ENCODE peak calls at places on chromosomes 6 and 20, in five cellular contexts. C is KBM-7; E is SIG-M5; J is stimulated activated CD8-positive, alpha-beta memory T cell treated with anti-CD3 and anti-CD28 coated beads, Interleukin-15, amount 100 ng/mL, for 1 hour; T is iris pigment epithelial cell. X is an unnamed sample.

GRCh38 chr6:91569071-91569470 is 982.2 kb upstream of the MAP3K7 start:
- DNase-seq in C (no peak), E (no peak), J (no peak), T (peak), X (no peak)

GRCh38 chr6:112183271-112183671 is 71.1 kb downstream of the LAMA4 start:
- DNase-seq in C (no peak), E (no peak), J (no peak), T (peak), X (no peak)

GRCh38 chr6:125789576-125790402 is 971 bp upstream of the NCOA7 start:
- DNase-seq in C (peak), E (no peak), J (no peak), T (peak), X (peak)

GRCh38 chr20:10318625-10319024 is 100.0 kb downstream of the SNAP25 start:
- DNase-seq in C (no peak), E (no peak), J (no peak), T (no peak), X (no peak)

GRCh38 chr6:156427345-156427744 is 349.8 kb upstream of the ARID1B start:
- DNase-seq in C (no peak), E (no peak), J (no peak), T (peak), X (no peak)

GRCh38 chr6:56570434-56571359 is 72.0 kb downstream of the DST start:
- DNase-seq in C (peak), E (no peak), J (no peak), T (peak), X (no peak)

GRCh38 chr20:58553841-58554240 is 38.6 kb upstream of the APCDD1L start:
- DNase-seq in C (no peak), E (no peak), J (no peak), T (peak), X (no peak)

GRCh38 chr20:2640260-2640659 is 12.2 kb upstream of the NOP56 start:
- DNase-seq in C (no peak), E (no peak), J (no peak), T (no peak), X (no peak)

GRCh38 chr6:4348462-4349112 is 213.2 kb upstream of the ECI2 start:
- DNase-seq in C (no peak), E (no peak), J (no peak), T (peak), X (no peak)

GRCh38 chr6:108655840-108656650 is 95.3 kb downstream of the FOXO3 start:
- DNase-seq in C (no peak), E (no peak), J (no peak), T (peak), X (no peak)

GRCh38 chr6:135299256-135299655 is 118.1 kb downstream of the MYB start:
- DNase-seq in C (no peak), E (no peak), J (no peak), T (peak), X (no peak)

GRCh38 chr6:5679696-5680494 is 326.8 kb downstream of the NRN1 start:
- DNase-seq in C (no peak), E (no peak), J (no peak), T (no peak), X (no peak)

GRCh38 chr6:111576302-111576701 is 29.4 kb downstream of the TRAF3IP2 start:
- DNase-seq in C (peak), E (no peak), J (no peak), T (peak), X (no peak)

GRCh38 chr6:159701413-159701999 is 8.5 kb upstream of the SOD2 start:
- DNase-seq in C (no peak), E (no peak), J (no peak), T (peak), X (no peak)

GRCh38 chr20:33183292-33183691 is 15.3 kb downstream of the BPIFA2 start:
- DNase-seq in C (peak), E (no peak), J (no peak), T (no peak), X (no peak)

GRCh38 chr20:62891111-62891510 is 29.5 kb upstream of the TCFL5 start:
- DNase-seq in C (no peak), E (no peak), J (no peak), T (no peak), X (no peak)

GRCh38 chr6:41939848-41940758 is 1.5 kb downstream of the CCND3 start:
- DNase-seq in C (peak), E (no peak), J (no peak), T (peak), X (no peak)

GRCh38 chr20:48478806-48479550 is 348.8 kb downstream of the PREX1 start:
- DNase-seq in C (no peak), E (no peak), J (no peak), T (no peak), X (no peak)

X was measured in central memory CD8-positive, alpha-beta T cell.